ENCODE peak calls at places on chromosomes 13 and 19, in seven cellular contexts. R is EH, O is NCI-H1436, Y is tibial nerve, J is mammary epithelial cell, P is HCEC 1CT, C is mesothelial cell of epicardium. S is an unnamed sample.

GRCh38 chr13:33172400-33172799 is 113.2 kb downstream of the STARD13 start:
- DNase-seq in R (no peak), P (peak), O (no peak), C (no peak), Y (no peak), J (no peak), S (no peak)

GRCh38 chr13:74135306-74136088 is 1.3 kb upstream of the KLF12 start:
- DNase-seq in J (peak), P (peak), O (peak), R (peak), C (peak), Y (peak), S (peak)

GRCh38 chr13:97256343-97256783 is 34.2 kb downstream of the MBNL2 start:
- DNase-seq in C (no peak), Y (no peak), P (peak), O (no peak), J (peak), R (peak), S (no peak)

GRCh38 chr13:70890289-70890688 is 782.0 kb upstream of the KLHL1 start:
- DNase-seq in O (no peak), P (no peak), J (no peak), R (no peak), C (no peak), Y (no peak), S (no peak)

GRCh38 chr13:110047511-110047910 is 259.4 kb downstream of the COL4A1 start:
- DNase-seq in O (no peak), Y (no peak), P (peak), J (no peak), C (no peak), R (peak), S (peak)

GRCh38 chr13:105552078-105552477 is 983.4 kb downstream of the EFNB2 start:
- DNase-seq in P (no peak), J (no peak), C (no peak), Y (no peak), R (no peak), O (no peak), S (no peak)

GRCh38 chr13:111315347-111315995 is 5.0 kb upstream of the TEX29 start:
- DNase-seq in Y (no peak), P (no peak), J (no peak), O (no peak), R (peak), C (no peak), S (no peak)

GRCh38 chr19:54178581-54179261 is 5.8 kb upstream of the TMC4 start:
- DNase-seq in Y (no peak), C (no peak), J (no peak), O (peak), P (no peak), R (no peak), S (no peak)

GRCh38 chr19:3507371-3508120 is 1.4 kb downstream of the FZR1 start:
- DNase-seq in P (no peak), C (no peak), R (peak), Y (no peak), O (no peak), J (peak), S (no peak)

GRCh38 chr19:29614780-29615179 is 8.7 kb downstream of the POP4 start:
- DNase-seq in J (no peak), P (no peak), C (no peak), Y (no peak), R (no peak), O (no peak), S (no peak)

GRCh38 chr13:112506046-112506445 is 81.9 kb downstream of the TUBGCP3 start:
- DNase-seq in C (no peak), R (no peak), J (peak), O (no peak), Y (no peak), P (no peak), S (no peak)

GRCh38 chr13:43880930-43881329 is 1.2 kb downstream of the LACC1 start:
- DNase-seq in Y (no peak), O (no peak), P (no peak), C (no peak), R (no peak), J (no peak), S (no peak)

GRCh38 chr13:95573226-95573625 is 20.7 kb downstream of the CLDN10 start:
- DNase-seq in P (peak), Y (no peak), R (peak), C (no peak), J (peak), O (no peak), S (no peak)

GRCh38 chr19:37313335-37313627 is 57.6 kb upstream of the ZNF527 start:
- DNase-seq in Y (no peak), O (no peak), J (no peak), P (no peak), C (no peak), R (peak), S (no peak)

GRCh38 chr13:85653681-85654080 is 145.5 kb downstream of the SLITRK6 start:
- DNase-seq in O (no peak), R (no peak), J (no peak), P (no peak), Y (no peak), C (no peak), S (no peak)

GRCh38 chr13:52070929-52071523 is 46.5 kb downstream of the UTP14C start:
- DNase-seq in P (peak), J (peak), Y (no peak), O (no peak), C (no peak), R (peak), S (no peak)

GRCh38 chr19:36421749-36422481 is 3.5 kb upstream of the ZFP82 start:
- DNase-seq in R (no peak), O (no peak), C (no peak), Y (no peak), P (no peak), J (no peak), S (no peak)

GRCh38 chr13:111470933-111471332 is 150.5 kb downstream of the TEX29 start:
- DNase-seq in J (no peak), O (no peak), P (no peak), Y (no peak), C (no peak), R (no peak), S (no peak)

GRCh38 chr13:112793545-112794445 is 104.0 kb downstream of the ATP11A start:
- DNase-seq in J (no peak), C (no peak), P (no peak), O (no peak), R (no peak), Y (no peak), S (no peak)

GRCh38 chr13:49443327-49443688 is 556 bp downstream of the CAB39L start:
- DNase-seq in O (no peak), R (peak), Y (no peak), J (no peak), C (no peak), P (no peak), S (no peak)

GRCh38 chr13:24341439-24341838 is 32.1 kb downstream of the C1QTNF9 start:
- DNase-seq in P (no peak), C (no peak), J (peak), R (peak), O (no peak), Y (no peak), S (no peak)

GRCh38 chr13:109309625-109310363 is 476.6 kb downstream of the IRS2 start:
- DNase-seq in J (no peak), R (no peak), O (no peak), P (no peak), C (no peak), Y (no peak), S (no peak)

GRCh38 chr19:7772752-7773291 is 9.8 kb downstream of the CLEC4M start:
- DNase-seq in P (peak), R (peak), J (peak), C (no peak), Y (no peak), O (no peak), S (no peak)

GRCh38 chr13:114123876-114124275 is 8.5 kb downstream of the RASA3 start:
- DNase-seq in O (no peak), Y (no peak), R (no peak), P (no peak), J (no peak), C (no peak), S (no peak)

GRCh38 chr13:79060216-79060615 is 345.8 kb downstream of the RBM26 start:
- DNase-seq in P (no peak), C (no peak), J (no peak), R (no peak), Y (no peak), O (no peak), S (no peak)

GRCh38 chr19:4414144-4414799 is 11.8 kb downstream of the CHAF1A start:
- DNase-seq in R (peak), O (no peak), Y (no peak), P (peak), J (no peak), C (no peak), S (no peak)

GRCh38 chr13:23330356-23330755 is 103.1 kb downstream of the SACS start:
- DNase-seq in P (no peak), Y (no peak), J (peak), R (no peak), O (no peak), C (no peak), S (no peak)

GRCh38 chr19:13865578-13866462 is 11.1 kb upstream of the NANOS3 start:
- DNase-seq in R (no peak), O (no peak), P (no peak), C (no peak), Y (no peak), J (no peak), S (no peak)

GRCh38 chr13:72205773-72206172 is 338.8 kb upstream of the DACH1 start:
- DNase-seq in P (no peak), O (no peak), C (no peak), J (peak), Y (no peak), R (peak), S (no peak)

S was measured in thoracic aorta.